ENCODE peak calls at places on chromosome 18, in nine cellular contexts. One of them, this sample, is unnamed.

GRCh38 chr18:4455113-4455811 is at the start of gene DLGAP1:
- DNase-seq in BE2C: peak
- DNase-seq in nephron progenitor cell: peak
- DNase-seq in WERI-Rb-1: peak
- DNase-seq in AG09309: no peak
- DNase-seq in HL-60: no peak
- DNase-seq in psoas muscle: peak
- DNase-seq in CD4-positive, alpha-beta T cell: no peak
- DNase-seq in B cell: peak
- DNase-seq in this sample: peak

GRCh38 chr18:11553098-11553940 is 56.1 kb upstream of the SLC35G4 start:
- DNase-seq in BE2C: peak
- DNase-seq in nephron progenitor cell: peak
- DNase-seq in WERI-Rb-1: peak
- DNase-seq in AG09309: no peak
- DNase-seq in HL-60: peak
- DNase-seq in psoas muscle: no peak
- DNase-seq in CD4-positive, alpha-beta T cell: no peak
- DNase-seq in B cell: peak
- DNase-seq in this sample: peak

GRCh38 chr18:12327510-12328178 is 19.6 kb downstream of the TUBB6 start:
- DNase-seq in BE2C: peak
- DNase-seq in nephron progenitor cell: peak
- DNase-seq in WERI-Rb-1: peak
- DNase-seq in AG09309: no peak
- DNase-seq in HL-60: peak
- DNase-seq in psoas muscle: peak
- DNase-seq in CD4-positive, alpha-beta T cell: peak
- DNase-seq in B cell: peak
- DNase-seq in this sample: peak

GRCh38 chr18:37701967-37702366 is 136.4 kb upstream of the CELF4 start:
- DNase-seq in BE2C: no peak
- DNase-seq in nephron progenitor cell: no peak
- DNase-seq in WERI-Rb-1: no peak
- DNase-seq in AG09309: no peak
- DNase-seq in HL-60: peak
- DNase-seq in psoas muscle: no peak
- DNase-seq in CD4-positive, alpha-beta T cell: no peak
- DNase-seq in B cell: no peak
- DNase-seq in this sample: no peak

GRCh38 chr18:10027031-10027430 is 113.2 kb downstream of the VAPA start:
- DNase-seq in BE2C: no peak
- DNase-seq in nephron progenitor cell: no peak
- DNase-seq in WERI-Rb-1: peak
- DNase-seq in AG09309: no peak
- DNase-seq in HL-60: no peak
- DNase-seq in psoas muscle: no peak
- DNase-seq in CD4-positive, alpha-beta T cell: no peak
- DNase-seq in B cell: no peak
- DNase-seq in this sample: no peak

GRCh38 chr18:24490545-24490944 is 30.1 kb downstream of the HRH4 start:
- DNase-seq in BE2C: peak
- DNase-seq in nephron progenitor cell: no peak
- DNase-seq in WERI-Rb-1: no peak
- DNase-seq in AG09309: no peak
- DNase-seq in HL-60: peak
- DNase-seq in psoas muscle: no peak
- DNase-seq in CD4-positive, alpha-beta T cell: no peak
- DNase-seq in B cell: no peak
- DNase-seq in this sample: no peak

GRCh38 chr18:59639136-59639535 is 58.1 kb downstream of the CCBE1 start:
- DNase-seq in BE2C: no peak
- DNase-seq in nephron progenitor cell: no peak
- DNase-seq in WERI-Rb-1: no peak
- DNase-seq in AG09309: no peak
- DNase-seq in HL-60: no peak
- DNase-seq in psoas muscle: no peak
- DNase-seq in CD4-positive, alpha-beta T cell: no peak
- DNase-seq in B cell: no peak
- DNase-seq in this sample: no peak

GRCh38 chr18:44771572-44771956 is 90.9 kb downstream of the SETBP1 start:
- DNase-seq in BE2C: no peak
- DNase-seq in nephron progenitor cell: no peak
- DNase-seq in WERI-Rb-1: no peak
- DNase-seq in AG09309: no peak
- DNase-seq in HL-60: no peak
- DNase-seq in psoas muscle: no peak
- DNase-seq in CD4-positive, alpha-beta T cell: no peak
- DNase-seq in B cell: no peak
- DNase-seq in this sample: no peak

GRCh38 chr18:42392416-42392815 is 437.4 kb downstream of the PIK3C3 start:
- DNase-seq in BE2C: no peak
- DNase-seq in nephron progenitor cell: no peak
- DNase-seq in WERI-Rb-1: no peak
- DNase-seq in AG09309: no peak
- DNase-seq in HL-60: no peak
- DNase-seq in psoas muscle: no peak
- DNase-seq in CD4-positive, alpha-beta T cell: no peak
- DNase-seq in B cell: no peak
- DNase-seq in this sample: no peak

GRCh38 chr18:5519448-5520362 is 24.1 kb downstream of the EPB41L3 start:
- DNase-seq in BE2C: no peak
- DNase-seq in nephron progenitor cell: no peak
- DNase-seq in WERI-Rb-1: no peak
- DNase-seq in AG09309: no peak
- DNase-seq in HL-60: no peak
- DNase-seq in psoas muscle: no peak
- DNase-seq in CD4-positive, alpha-beta T cell: no peak
- DNase-seq in B cell: no peak
- DNase-seq in this sample: no peak

GRCh38 chr18:55119434-55119833 is 160.2 kb upstream of the CCDC68 start:
- DNase-seq in BE2C: no peak
- DNase-seq in nephron progenitor cell: no peak
- DNase-seq in WERI-Rb-1: no peak
- DNase-seq in AG09309: no peak
- DNase-seq in HL-60: no peak
- DNase-seq in psoas muscle: no peak
- DNase-seq in CD4-positive, alpha-beta T cell: no peak
- DNase-seq in B cell: no peak
- DNase-seq in this sample: no peak

GRCh38 chr18:42053188-42053781 is 98.3 kb downstream of the PIK3C3 start:
- DNase-seq in BE2C: peak
- DNase-seq in nephron progenitor cell: peak
- DNase-seq in WERI-Rb-1: peak
- DNase-seq in AG09309: no peak
- DNase-seq in HL-60: peak
- DNase-seq in psoas muscle: peak
- DNase-seq in CD4-positive, alpha-beta T cell: peak
- DNase-seq in B cell: peak
- DNase-seq in this sample: peak

GRCh38 chr18:2907459-2908145 is 60.8 kb downstream of the EMILIN2 start:
- DNase-seq in BE2C: no peak
- DNase-seq in nephron progenitor cell: no peak
- DNase-seq in WERI-Rb-1: no peak
- DNase-seq in AG09309: no peak
- DNase-seq in HL-60: peak
- DNase-seq in psoas muscle: no peak
- DNase-seq in CD4-positive, alpha-beta T cell: no peak
- DNase-seq in B cell: no peak
- DNase-seq in this sample: no peak

GRCh38 chr18:2908946-2909335 is 62.1 kb downstream of the EMILIN2 start:
- DNase-seq in BE2C: no peak
- DNase-seq in nephron progenitor cell: no peak
- DNase-seq in WERI-Rb-1: no peak
- DNase-seq in AG09309: no peak
- DNase-seq in HL-60: no peak
- DNase-seq in psoas muscle: no peak
- DNase-seq in CD4-positive, alpha-beta T cell: no peak
- DNase-seq in B cell: no peak
- DNase-seq in this sample: no peak

GRCh38 chr18:2908166-2908945 is 61.5 kb downstream of the EMILIN2 start:
- DNase-seq in BE2C: no peak
- DNase-seq in nephron progenitor cell: no peak
- DNase-seq in WERI-Rb-1: no peak
- DNase-seq in AG09309: no peak
- DNase-seq in HL-60: no peak
- DNase-seq in psoas muscle: no peak
- DNase-seq in CD4-positive, alpha-beta T cell: no peak
- DNase-seq in B cell: no peak
- DNase-seq in this sample: no peak

GRCh38 chr18:2905802-2906521 is 59.2 kb downstream of the EMILIN2 start:
- DNase-seq in BE2C: peak
- DNase-seq in nephron progenitor cell: peak
- DNase-seq in WERI-Rb-1: no peak
- DNase-seq in AG09309: no peak
- DNase-seq in HL-60: peak
- DNase-seq in psoas muscle: peak
- DNase-seq in CD4-positive, alpha-beta T cell: peak
- DNase-seq in B cell: peak
- DNase-seq in this sample: peak

DNA sequence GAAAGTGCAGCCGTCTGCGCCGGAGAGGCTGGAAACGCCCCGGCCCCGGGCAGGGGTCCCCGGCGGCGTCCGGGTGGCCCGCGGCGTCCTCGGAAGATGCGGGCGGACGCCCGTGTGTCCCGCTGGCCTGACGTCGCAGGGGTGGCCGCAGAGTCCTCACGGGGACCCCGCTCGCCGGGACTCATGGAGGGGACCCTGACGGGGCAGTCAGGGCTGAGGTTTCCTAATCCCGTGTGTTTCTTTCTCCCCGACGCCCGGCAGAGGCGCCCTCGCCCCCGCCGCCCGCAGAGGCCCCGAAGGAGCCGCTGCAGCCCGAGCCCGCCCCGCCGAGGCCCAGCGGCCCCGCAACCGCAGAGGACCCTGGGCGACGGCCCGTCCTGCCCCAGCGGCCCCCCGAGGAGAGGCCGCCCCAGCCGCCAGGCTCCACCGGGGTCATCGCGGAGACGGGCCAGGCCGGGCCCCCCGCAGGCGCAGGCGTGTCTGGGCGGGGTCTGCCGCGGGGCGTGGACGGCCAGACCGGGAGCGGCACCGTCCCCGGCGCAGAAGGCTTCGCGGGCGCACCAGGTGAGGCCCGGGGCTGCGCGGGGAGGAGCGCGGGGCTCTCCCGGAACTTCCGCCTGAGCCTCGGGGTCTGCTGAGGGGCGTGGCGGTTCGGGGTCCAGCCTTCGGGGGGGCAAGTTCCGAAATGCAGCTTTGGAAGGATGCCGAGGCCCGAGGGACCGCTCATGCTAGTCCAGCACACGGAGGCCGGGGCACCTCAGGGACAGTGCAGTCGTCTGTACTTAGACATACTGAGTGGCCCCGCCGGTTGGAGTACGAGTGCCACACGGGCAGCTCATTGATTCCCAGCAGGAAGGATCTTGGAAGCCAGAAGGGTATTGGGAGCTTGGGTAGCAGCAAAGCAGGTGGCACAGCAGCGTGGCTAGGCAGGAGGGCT is 60.0 kb downstream of the EMILIN2 start:
- DNase-seq in BE2C: peak
- DNase-seq in nephron progenitor cell: peak
- DNase-seq in WERI-Rb-1: no peak
- DNase-seq in AG09309: no peak
- DNase-seq in HL-60: peak
- DNase-seq in psoas muscle: peak
- DNase-seq in CD4-positive, alpha-beta T cell: peak
- DNase-seq in B cell: peak
- DNase-seq in this sample: peak
- TF ChIP-seq CTCF in BE2C: no peak
- TF ChIP-seq CTCF in nephron progenitor cell: no peak
- TF ChIP-seq CTCF in WERI-Rb-1: peak
- TF ChIP-seq CTCF in AG09309: no peak
- TF ChIP-seq CTCF in HL-60: peak
- TF ChIP-seq CTCF in psoas muscle: no peak
- TF ChIP-seq CTCF in CD4-positive, alpha-beta T cell: no peak
- TF ChIP-seq CTCF in B cell: peak
- TF ChIP-seq CTCF in this sample: peak

DNA sequence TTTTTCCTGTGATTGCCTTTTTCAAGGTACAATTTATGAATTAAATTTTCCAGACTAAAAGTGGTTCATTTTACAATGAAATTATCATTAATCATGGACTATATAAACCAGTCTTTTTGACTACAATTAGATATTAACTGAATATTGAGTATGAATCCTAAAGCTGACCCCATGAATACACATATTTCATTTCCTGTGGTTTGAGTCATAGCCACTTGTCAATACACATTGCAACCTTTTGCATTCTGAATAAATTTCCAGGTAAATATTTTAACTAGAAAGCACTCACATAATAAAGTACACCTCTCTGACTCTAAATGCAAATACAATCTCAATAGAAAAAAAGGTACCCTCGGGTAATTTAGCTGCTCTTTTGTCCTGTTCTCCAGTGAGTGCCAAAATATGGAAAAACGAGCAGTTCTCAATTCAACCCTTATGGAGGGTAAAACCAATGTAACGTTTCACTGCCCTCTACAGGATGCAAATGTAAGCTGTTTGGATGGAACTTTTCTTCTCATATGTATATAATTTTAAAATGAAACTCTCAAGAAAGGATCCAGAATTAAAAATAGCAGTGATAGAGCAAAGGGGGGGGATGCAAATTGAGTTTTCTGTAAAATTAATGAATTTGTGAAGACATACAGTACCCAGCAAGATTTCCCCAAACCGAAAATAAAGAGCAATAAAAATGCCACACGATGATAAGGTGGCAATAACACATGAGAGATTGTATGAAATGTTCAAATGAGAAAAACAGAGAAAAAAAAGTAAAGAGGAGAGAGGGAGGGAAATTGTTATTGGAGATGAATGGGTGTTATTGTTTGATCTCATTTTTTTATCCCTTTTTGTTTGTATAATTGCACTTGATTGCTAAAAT is 1795.7 kb upstream of the PIK3C3 start:
- DNase-seq in BE2C: no peak
- DNase-seq in nephron progenitor cell: no peak
- DNase-seq in WERI-Rb-1: no peak
- DNase-seq in AG09309: no peak
- DNase-seq in HL-60: peak
- DNase-seq in psoas muscle: no peak
- DNase-seq in CD4-positive, alpha-beta T cell: no peak
- DNase-seq in B cell: no peak
- DNase-seq in this sample: no peak
- TF ChIP-seq CTCF in BE2C: peak
- TF ChIP-seq CTCF in nephron progenitor cell: peak
- TF ChIP-seq CTCF in WERI-Rb-1: peak
- TF ChIP-seq CTCF in AG09309: peak
- TF ChIP-seq CTCF in HL-60: peak
- TF ChIP-seq CTCF in psoas muscle: no peak
- TF ChIP-seq CTCF in CD4-positive, alpha-beta T cell: no peak
- TF ChIP-seq CTCF in B cell: no peak
- TF ChIP-seq CTCF in this sample: no peak

GRCh38 chr18:49728542-49728941 is 84.8 kb downstream of the ACAA2 start:
- DNase-seq in BE2C: peak
- DNase-seq in nephron progenitor cell: peak
- DNase-seq in WERI-Rb-1: peak
- DNase-seq in AG09309: no peak
- DNase-seq in HL-60: peak
- DNase-seq in psoas muscle: peak
- DNase-seq in CD4-positive, alpha-beta T cell: no peak
- DNase-seq in B cell: no peak
- DNase-seq in this sample: peak
- TF ChIP-seq CTCF in BE2C: peak
- TF ChIP-seq CTCF in nephron progenitor cell: peak
- TF ChIP-seq CTCF in WERI-Rb-1: peak
- TF ChIP-seq CTCF in AG09309: peak
- TF ChIP-seq CTCF in HL-60: peak
- TF ChIP-seq CTCF in psoas muscle: peak
- TF ChIP-seq CTCF in CD4-positive, alpha-beta T cell: no peak
- TF ChIP-seq CTCF in B cell: no peak
- TF ChIP-seq CTCF in this sample: peak

GRCh38 chr18:39698436-39698835 is 2132.8 kb upstream of the CELF4 start:
- DNase-seq in BE2C: no peak
- DNase-seq in nephron progenitor cell: no peak
- DNase-seq in WERI-Rb-1: no peak
- DNase-seq in AG09309: no peak
- DNase-seq in HL-60: no peak
- DNase-seq in psoas muscle: no peak
- DNase-seq in CD4-positive, alpha-beta T cell: no peak
- DNase-seq in B cell: no peak
- DNase-seq in this sample: no peak
- TF ChIP-seq CTCF in BE2C: no peak
- TF ChIP-seq CTCF in nephron progenitor cell: no peak
- TF ChIP-seq CTCF in WERI-Rb-1: no peak
- TF ChIP-seq CTCF in AG09309: no peak
- TF ChIP-seq CTCF in HL-60: no peak
- TF ChIP-seq CTCF in psoas muscle: no peak
- TF ChIP-seq CTCF in CD4-positive, alpha-beta T cell: no peak
- TF ChIP-seq CTCF in B cell: no peak
- TF ChIP-seq CTCF in this sample: no peak

This sample was measured in GM10248.